ENCODE peak calls at places on chromosomes 5 and 9, in ten cellular contexts. D, J, C, H, A, M, B, Y, S and N are unnamed samples.

GRCh38 chr9:1913931-1914330 is 101.2 kb upstream of the SMARCA2 start:
- DNase-seq in D (no peak), J (no peak), C (no peak), H (no peak), A (no peak), M (no peak), B (no peak), Y (no peak), S (no peak), N (no peak)

GRCh38 chr5:157328277-157328912 is 62.5 kb downstream of the CYFIP2 start:
- DNase-seq in D (peak), J (peak), C (peak), H (peak), A (peak), M (peak), B (peak), Y (peak), S (no peak), N (peak)

GRCh38 chr5:153699035-153699434 is 208.6 kb downstream of the GRIA1 start:
- DNase-seq in D (no peak), J (no peak), C (no peak), H (no peak), A (no peak), M (no peak), B (no peak), Y (no peak), S (no peak), N (no peak)

GRCh38 chr5:179558912-179559279 is 8.5 kb downstream of the RUFY1 start:
- DNase-seq in D (peak), J (no peak), C (peak), H (peak), A (no peak), M (peak), B (no peak), Y (no peak), S (no peak), N (no peak)

GRCh38 chr9:9337129-9337528 is 1275.7 kb downstream of the PTPRD start:
- DNase-seq in D (no peak), J (no peak), C (no peak), H (no peak), A (no peak), M (no peak), B (no peak), Y (no peak), S (no peak), N (no peak)

GRCh38 chr5:129172561-129172960 is 78.0 kb downstream of the ISOC1 start:
- DNase-seq in D (no peak), J (no peak), C (no peak), H (no peak), A (no peak), M (no peak), B (no peak), Y (no peak), S (no peak), N (no peak)

GRCh38 chr5:143016777-143017374 is 246.7 kb downstream of the ARHGAP26 start:
- DNase-seq in D (peak), J (no peak), C (peak), H (no peak), A (no peak), M (no peak), B (no peak), Y (peak), S (no peak), N (no peak)

GRCh38 chr5:32319392-32319791 is 6.7 kb upstream of the MTMR12 start:
- DNase-seq in D (no peak), J (no peak), C (no peak), H (no peak), A (no peak), M (no peak), B (no peak), Y (no peak), S (no peak), N (no peak)

GRCh38 chr5:58810086-58810485 is 227.2 kb downstream of the RAB3C start:
- DNase-seq in D (no peak), J (no peak), C (no peak), H (no peak), A (no peak), M (no peak), B (no peak), Y (no peak), S (no peak), N (no peak)

GRCh38 chr5:138686668-138687067 is 66.6 kb upstream of the CTNNA1 start:
- DNase-seq in D (peak), J (no peak), C (no peak), H (no peak), A (no peak), M (no peak), B (no peak), Y (no peak), S (no peak), N (no peak)

GRCh38 chr5:170067152-170067551 is 38.5 kb upstream of the FOXI1 start:
- DNase-seq in D (no peak), J (no peak), C (no peak), H (no peak), A (no peak), M (no peak), B (peak), Y (no peak), S (no peak), N (no peak)

GRCh38 chr5:35815089-35815936 is 41.4 kb upstream of the IL7R start:
- DNase-seq in D (no peak), J (no peak), C (no peak), H (no peak), A (no peak), M (no peak), B (no peak), Y (peak), S (no peak), N (no peak)

GRCh38 chr5:137617806-137618205 is 118.1 kb downstream of the KLHL3 start:
- DNase-seq in D (peak), J (no peak), C (no peak), H (no peak), A (no peak), M (no peak), B (no peak), Y (no peak), S (no peak), N (peak)

GRCh38 chr5:160161626-160162025 is 42.4 kb upstream of the PWWP2A start:
- DNase-seq in D (no peak), J (no peak), C (no peak), H (no peak), A (no peak), M (peak), B (no peak), Y (no peak), S (no peak), N (no peak)

GRCh38 chr5:151496041-151496484 is 48.7 kb downstream of the SLC36A1 start:
- DNase-seq in D (peak), J (no peak), C (no peak), H (no peak), A (no peak), M (no peak), B (no peak), Y (no peak), S (peak), N (no peak)

GRCh38 chr9:37119360-37119759 is 1.0 kb upstream of the ZCCHC7 start:
- DNase-seq in D (no peak), J (no peak), C (no peak), H (no peak), A (no peak), M (no peak), B (no peak), Y (no peak), S (no peak), N (no peak)

GRCh38 chr5:96692436-96692835 is 30.3 kb downstream of the CAST start:
- DNase-seq in D (peak), J (no peak), C (no peak), H (no peak), A (no peak), M (no peak), B (no peak), Y (no peak), S (no peak), N (no peak)

GRCh38 chr5:110957934-110958333 is 113.6 kb upstream of the TSLP start:
- DNase-seq in D (peak), J (no peak), C (no peak), H (no peak), A (no peak), M (no peak), B (no peak), Y (no peak), S (no peak), N (no peak)

GRCh38 chr9:132114102-132114707 is 34.5 kb upstream of the MED27 start:
- DNase-seq in D (peak), J (peak), C (peak), H (peak), A (peak), M (peak), B (no peak), Y (peak), S (no peak), N (peak)

GRCh38 chr5:35854248-35854647 is 2.4 kb upstream of the IL7R start:
- DNase-seq in D (no peak), J (no peak), C (peak), H (no peak), A (no peak), M (no peak), B (no peak), Y (no peak), S (no peak), N (no peak)

GRCh38 chr5:102523541-102524175 is 24.9 kb upstream of the SLCO6A1 start:
- DNase-seq in D (no peak), J (no peak), C (no peak), H (no peak), A (no peak), M (no peak), B (no peak), Y (no peak), S (no peak), N (no peak)

GRCh38 chr9:93117924-93118862 is 15.9 kb downstream of the NINJ1 start:
- DNase-seq in D (no peak), J (peak), C (no peak), H (peak), A (no peak), M (no peak), B (peak), Y (peak), S (no peak), N (no peak)

GRCh38 chr9:68685770-68686169 is 19.3 kb upstream of the PIP5K1B start:
- DNase-seq in D (no peak), J (no peak), C (peak), H (peak), A (no peak), M (peak), B (no peak), Y (peak), S (no peak), N (peak)

GRCh38 chr9:87854563-87854962 is 28.1 kb upstream of the SPATA31E1 start:
- DNase-seq in D (no peak), J (no peak), C (no peak), H (no peak), A (no peak), M (no peak), B (no peak), Y (no peak), S (no peak), N (no peak)

GRCh38 chr5:168734119-168734518 is 155.0 kb upstream of the PANK3 start:
- DNase-seq in D (no peak), J (no peak), C (no peak), H (no peak), A (no peak), M (no peak), B (no peak), Y (no peak), S (no peak), N (no peak)

GRCh38 chr5:1486271-1486670 is 37.5 kb downstream of the LPCAT1 start:
- DNase-seq in D (no peak), J (no peak), C (no peak), H (no peak), A (no peak), M (no peak), B (no peak), Y (no peak), S (no peak), N (no peak)

GRCh38 chr9:88691811-88692210 is 156.8 kb downstream of the NXNL2 start:
- DNase-seq in D (peak), J (no peak), C (no peak), H (no peak), A (no peak), M (no peak), B (no peak), Y (no peak), S (no peak), N (no peak)

GRCh38 chr5:77347435-77348098 is 137.1 kb downstream of the PDE8B start:
- DNase-seq in D (no peak), J (no peak), C (no peak), H (no peak), A (no peak), M (no peak), B (no peak), Y (no peak), S (no peak), N (no peak)

GRCh38 chr9:125261501-125262216 is at the start of gene GAPVD1:
- DNase-seq in D (peak), J (peak), C (peak), H (peak), A (peak), M (peak), B (peak), Y (peak), S (peak), N (peak)
- TF ChIP-seq POLR2A in D (peak), J (peak), C (peak), H (peak), A (no peak), M (no peak), B (peak), Y (peak), S (peak), N (peak)

DNA sequence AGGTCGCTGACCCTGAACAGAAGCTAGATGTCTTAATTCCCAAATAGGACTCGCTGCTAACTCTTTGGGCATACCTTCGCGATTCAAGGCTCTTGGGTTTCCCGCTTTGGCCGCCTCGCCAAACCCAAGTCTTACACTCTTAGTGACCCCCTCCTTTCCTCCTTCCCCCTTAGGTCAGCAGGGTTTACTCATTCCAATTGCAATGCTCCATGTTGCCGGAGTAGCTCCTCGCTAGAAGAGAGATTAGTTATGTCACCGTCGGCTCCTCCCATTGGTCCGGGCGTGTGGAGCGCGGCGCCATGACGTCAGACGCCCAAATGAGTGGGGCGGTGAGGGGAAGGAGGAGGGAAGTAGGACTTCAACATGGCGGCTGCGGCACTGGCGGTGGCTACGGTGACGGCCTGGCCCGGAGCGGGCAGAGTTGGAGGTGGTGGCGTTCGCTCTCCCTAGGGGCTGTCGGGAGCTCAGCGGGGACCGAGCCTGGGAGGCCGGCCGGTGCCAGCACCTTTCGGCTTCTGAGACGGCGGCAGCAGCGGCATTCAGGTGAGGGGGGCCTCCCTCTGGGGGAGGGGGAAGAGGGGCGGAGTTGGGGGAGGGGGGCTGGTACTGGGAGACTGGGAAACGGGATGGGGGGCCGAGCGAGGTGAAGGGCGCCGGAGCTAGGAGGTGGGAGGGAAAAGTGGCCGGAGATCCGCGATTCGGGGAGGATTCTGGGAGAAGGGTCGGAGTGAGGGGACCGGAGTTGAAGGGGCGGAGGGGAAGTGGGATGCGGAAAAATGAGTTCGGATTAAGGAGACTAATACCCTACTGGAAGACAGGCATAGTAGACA is at the start of gene UBAP1:
- DNase-seq in D (peak), J (peak), C (peak), H (peak), A (peak), M (peak), B (peak), Y (peak), S (peak), N (peak)
- TF ChIP-seq POLR2A in D (peak), J (peak), C (peak), H (peak), A (no peak), M (no peak), B (peak), Y (peak), S (peak), N (peak)

GRCh38 chr9:113763429-113763828 is 112.7 kb upstream of the ZNF618 start:
- DNase-seq in D (no peak), J (no peak), C (no peak), H (no peak), A (no peak), M (no peak), B (no peak), Y (no peak), S (no peak), N (no peak)
- TF ChIP-seq POLR2A in D (no peak), J (no peak), C (no peak), H (no peak), A (no peak), M (no peak), B (no peak), Y (no peak), S (no peak), N (no peak)

DNA sequence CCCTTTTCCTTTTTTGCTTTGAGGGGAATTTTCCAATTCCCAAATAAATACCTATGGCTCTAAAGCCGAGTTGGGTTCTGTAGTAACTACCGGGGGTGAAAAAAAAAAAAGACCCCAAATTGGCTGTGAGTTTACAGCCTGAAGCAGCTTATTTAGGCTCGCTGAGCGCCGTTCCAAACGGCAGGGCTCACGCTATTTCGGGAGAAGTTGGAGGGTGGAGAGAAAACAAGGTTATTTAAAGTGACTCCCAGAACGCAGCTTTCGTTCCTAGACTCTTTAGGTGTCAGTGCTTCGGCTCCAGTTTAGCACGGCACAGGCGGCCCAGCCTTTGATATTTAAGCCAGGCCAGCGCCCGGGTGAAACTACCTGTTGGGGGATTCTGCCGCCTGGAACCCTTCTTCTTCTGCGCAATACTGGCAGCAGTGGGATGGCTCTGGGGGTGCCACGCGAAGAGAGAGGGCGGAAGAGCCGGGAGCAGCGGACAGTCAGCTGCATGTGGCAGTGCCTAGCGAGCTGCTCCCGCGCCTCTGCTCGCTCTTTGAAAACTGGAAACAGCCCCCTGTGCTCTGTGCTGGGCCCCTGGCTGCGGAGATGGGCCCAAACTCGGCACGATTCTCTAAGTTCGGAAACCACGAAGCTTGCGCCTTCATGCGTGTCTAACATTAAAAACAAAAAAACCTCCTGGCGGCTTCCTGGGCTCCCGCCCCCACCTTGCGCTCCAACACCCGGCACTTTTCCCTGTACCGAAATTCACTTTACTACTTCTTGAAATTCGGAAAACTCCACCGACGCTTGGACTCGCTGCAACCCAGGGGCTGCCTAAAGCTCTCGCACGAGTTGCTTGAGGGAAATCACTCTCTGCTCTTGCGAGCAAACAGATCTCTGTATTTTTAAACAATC is 34.5 kb upstream of the NFIB start:
- DNase-seq in D (no peak), J (peak), C (no peak), H (peak), A (peak), M (no peak), B (no peak), Y (no peak), S (no peak), N (no peak)
- TF ChIP-seq POLR2A in D (no peak), J (no peak), C (no peak), H (no peak), A (no peak), M (no peak), B (no peak), Y (no peak), S (no peak), N (no peak)